ENCODE peak calls at places on chromosomes 16 and 17, in nine cellular contexts. L is cardiac muscle cell; K is CD8-positive, alpha-beta T cell; Z is PC-9; X is adrenal gland; S is GM23338; T is endothelial cell of umbilical vein; D is endodermal cell; N is skeletal muscle cell. H is an unnamed sample.

GRCh38 chr16:4200781-4201137 is 41.1 kb downstream of the SRL start:
- DNase-seq in S (no peak), X (no peak), L (peak), D (no peak), N (no peak), Z (peak), T (no peak), K (no peak), H (no peak)

GRCh38 chr16:4182581-4183257 is 59.2 kb downstream of the SRL start:
- DNase-seq in X (peak), T (no peak), Z (no peak), K (no peak), S (no peak), N (no peak), D (no peak), L (no peak), H (no peak)

GRCh38 chr17:63833026-63833740 is 5.7 kb upstream of the FTSJ3 start:
- DNase-seq in X (no peak), K (no peak), N (no peak), L (no peak), Z (no peak), S (no peak), D (no peak), T (no peak), H (peak)

GRCh38 chr16:71781741-71782140 is 26.9 kb downstream of the AP1G1 start:
- DNase-seq in D (no peak), L (no peak), S (no peak), Z (peak), N (no peak), K (no peak), T (no peak), X (no peak), H (no peak)

GRCh38 chr17:40076595-40076994 is 13.8 kb downstream of the THRA start:
- DNase-seq in X (peak), S (no peak), K (no peak), D (no peak), T (no peak), L (no peak), N (no peak), Z (no peak), H (no peak)

GRCh38 chr17:1714488-1714979 is 4.4 kb upstream of the TLCD2 start:
- DNase-seq in T (peak), X (peak), K (no peak), Z (peak), D (peak), L (peak), S (peak), N (peak), H (peak)

GRCh38 chr17:57035971-57036481 is 49.0 kb upstream of the AKAP1 start:
- DNase-seq in T (no peak), Z (peak), L (no peak), S (no peak), D (no peak), K (no peak), X (peak), N (no peak), H (no peak)

GRCh38 chr16:68756250-68757051 is 19.4 kb downstream of the CDH1 start:
- DNase-seq in Z (peak), L (peak), X (no peak), N (no peak), D (no peak), K (peak), S (no peak), T (no peak), H (no peak)

GRCh38 chr16:81623365-81624102 is 155.6 kb upstream of the PLCG2 start:
- DNase-seq in S (peak), Z (peak), T (peak), D (peak), K (peak), N (no peak), X (peak), L (peak), H (no peak)

GRCh38 chr17:40960144-40960543 is 6.6 kb downstream of the KRT39 start:
- DNase-seq in Z (no peak), X (no peak), L (peak), D (peak), T (no peak), K (no peak), S (peak), N (no peak), H (no peak)

GRCh38 chr17:64032081-64032480 is 11.6 kb upstream of the ICAM2 start:
- DNase-seq in Z (no peak), X (no peak), N (no peak), K (no peak), L (no peak), D (peak), T (no peak), S (no peak), H (no peak)

GRCh38 chr16:66568355-66568754 is 2.1 kb downstream of the CMTM1 start:
- DNase-seq in S (no peak), X (no peak), N (no peak), D (no peak), Z (no peak), L (no peak), T (peak), K (no peak), H (no peak)

GRCh38 chr17:36583787-36584186 is 7.9 kb upstream of the DHRS11 start:
- DNase-seq in S (no peak), X (no peak), K (no peak), Z (no peak), N (no peak), T (no peak), L (no peak), D (no peak), H (no peak)

GRCh38 chr17:36777118-36777517 is 160.2 kb upstream of the LHX1 start:
- DNase-seq in X (no peak), K (no peak), S (peak), Z (peak), D (peak), T (no peak), N (no peak), L (peak), H (no peak)

GRCh38 chr16:65406933-65407332 is 285.1 kb upstream of the CDH11 start:
- DNase-seq in N (no peak), S (no peak), D (no peak), T (no peak), Z (no peak), L (peak), K (no peak), X (no peak), H (no peak)

GRCh38 chr16:76535-77272 is 1.3 kb upstream of the MPG start:
- DNase-seq in X (no peak), Z (peak), S (no peak), N (no peak), D (peak), T (peak), K (no peak), L (peak), H (peak)

GRCh38 chr17:40564883-40565744 is at the start of gene CCR7:
- DNase-seq in X (no peak), S (no peak), L (no peak), Z (no peak), D (peak), N (no peak), K (peak), T (no peak), H (no peak)

GRCh38 chr17:35981246-35981645 is at the start of gene CCL16:
- DNase-seq in L (no peak), N (no peak), T (no peak), S (no peak), K (no peak), D (no peak), Z (no peak), X (no peak), H (no peak)

GRCh38 chr16:12057276-12057675 is 80.7 kb downstream of the SNX29 start:
- DNase-seq in S (peak), X (no peak), K (no peak), D (no peak), L (peak), T (no peak), N (peak), Z (no peak), H (no peak)

GRCh38 chr17:35144840-35145239 is 2.7 kb upstream of the NLE1 start:
- DNase-seq in T (no peak), D (no peak), N (no peak), Z (no peak), X (no peak), L (no peak), K (no peak), S (no peak), H (no peak)

GRCh38 chr17:77433385-77434135 is 292.8 kb downstream of the SEC14L1 start:
- DNase-seq in L (peak), S (no peak), K (no peak), D (no peak), X (no peak), T (no peak), N (no peak), Z (no peak), H (no peak)

GRCh38 chr16:79188115-79188779 is 412.3 kb downstream of the MAF start:
- DNase-seq in Z (no peak), L (no peak), K (no peak), D (no peak), S (no peak), X (no peak), N (no peak), T (no peak), H (no peak)

GRCh38 chr17:65071861-65072260 is 15.3 kb upstream of the GNA13 start:
- DNase-seq in T (no peak), S (no peak), L (no peak), K (no peak), Z (no peak), D (no peak), X (no peak), N (no peak), H (no peak)

GRCh38 chr17:3916825-3917224 is 560 bp upstream of the P2RX1 start:
- DNase-seq in X (no peak), D (no peak), Z (no peak), L (no peak), T (no peak), N (no peak), S (no peak), K (no peak), H (no peak)

GRCh38 chr17:31413871-31414589 is 22.6 kb downstream of the RAB11FIP4 start:
- DNase-seq in S (no peak), D (no peak), Z (no peak), N (peak), L (peak), K (no peak), X (no peak), T (no peak), H (no peak)

GRCh38 chr16:11207646-11208045 is 48.4 kb downstream of the SOCS1 start:
- DNase-seq in N (no peak), S (no peak), X (no peak), D (no peak), Z (no peak), T (no peak), L (no peak), K (no peak), H (no peak)

GRCh38 chr16:85372627-85373372 is 240.3 kb upstream of the GSE1 start:
- DNase-seq in X (peak), D (no peak), S (no peak), N (no peak), Z (peak), T (no peak), L (peak), K (no peak), H (no peak)

GRCh38 chr17:79838541-79839274 is 532 bp downstream of the CBX4 start:
- DNase-seq in D (peak), N (no peak), Z (no peak), X (peak), S (peak), K (peak), L (peak), T (peak), H (peak)

GRCh38 chr17:80424878-80425765 is 10.2 kb downstream of the ENDOV start:
- DNase-seq in L (no peak), S (no peak), D (peak), X (no peak), Z (no peak), K (no peak), N (no peak), T (no peak), H (no peak)

DNA sequence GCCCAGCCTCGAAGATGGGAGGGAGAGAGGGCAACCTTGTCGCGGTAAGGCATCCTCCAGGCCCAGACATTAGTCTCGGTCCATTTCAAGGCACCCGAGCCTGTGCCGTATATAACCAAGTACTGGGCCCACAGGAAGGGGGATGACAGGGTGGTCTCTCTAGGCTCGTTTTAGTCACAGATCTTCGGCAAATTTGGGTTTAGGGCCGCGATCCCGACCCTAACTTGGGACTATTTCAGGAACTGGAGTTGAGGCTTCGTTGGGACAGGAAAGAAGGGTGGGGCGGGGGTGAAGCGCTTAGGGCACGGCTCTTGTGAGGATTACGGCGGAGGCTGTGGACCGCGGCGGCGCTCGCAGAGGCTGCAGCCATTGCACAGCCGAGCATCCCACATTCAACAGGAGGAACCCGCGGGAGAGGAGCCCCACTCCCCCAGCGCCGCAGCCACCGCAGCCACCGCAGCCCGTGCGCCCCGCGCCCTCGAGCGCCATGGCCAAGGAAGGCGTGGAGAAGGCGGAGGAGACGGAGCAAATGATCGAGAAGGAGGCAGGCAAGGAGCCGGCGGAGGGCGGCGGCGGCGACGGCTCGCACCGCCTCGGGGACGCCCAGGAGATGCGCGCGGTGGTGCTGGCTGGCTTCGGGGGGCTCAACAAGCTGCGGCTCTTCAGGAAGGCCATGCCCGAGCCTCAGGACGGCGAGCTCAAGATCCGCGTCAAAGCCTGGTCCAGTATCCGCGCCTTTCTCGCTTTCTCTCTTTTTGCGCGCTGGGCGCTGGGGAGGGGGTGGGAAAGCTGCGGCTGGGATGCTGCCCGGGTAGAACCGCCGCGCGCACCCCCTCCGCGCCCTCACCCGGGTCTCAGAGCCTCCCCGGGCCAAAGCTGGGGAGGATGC is at the start of gene VAT1L:
- DNase-seq in K (no peak), T (peak), L (peak), Z (no peak), S (peak), D (peak), N (no peak), X (peak), H (peak)
- H3K4me3 ChIP-seq in K (no peak), T (peak), L (peak), Z (no peak), S (peak), D (peak), N (peak), X (peak), H (peak)

DNA sequence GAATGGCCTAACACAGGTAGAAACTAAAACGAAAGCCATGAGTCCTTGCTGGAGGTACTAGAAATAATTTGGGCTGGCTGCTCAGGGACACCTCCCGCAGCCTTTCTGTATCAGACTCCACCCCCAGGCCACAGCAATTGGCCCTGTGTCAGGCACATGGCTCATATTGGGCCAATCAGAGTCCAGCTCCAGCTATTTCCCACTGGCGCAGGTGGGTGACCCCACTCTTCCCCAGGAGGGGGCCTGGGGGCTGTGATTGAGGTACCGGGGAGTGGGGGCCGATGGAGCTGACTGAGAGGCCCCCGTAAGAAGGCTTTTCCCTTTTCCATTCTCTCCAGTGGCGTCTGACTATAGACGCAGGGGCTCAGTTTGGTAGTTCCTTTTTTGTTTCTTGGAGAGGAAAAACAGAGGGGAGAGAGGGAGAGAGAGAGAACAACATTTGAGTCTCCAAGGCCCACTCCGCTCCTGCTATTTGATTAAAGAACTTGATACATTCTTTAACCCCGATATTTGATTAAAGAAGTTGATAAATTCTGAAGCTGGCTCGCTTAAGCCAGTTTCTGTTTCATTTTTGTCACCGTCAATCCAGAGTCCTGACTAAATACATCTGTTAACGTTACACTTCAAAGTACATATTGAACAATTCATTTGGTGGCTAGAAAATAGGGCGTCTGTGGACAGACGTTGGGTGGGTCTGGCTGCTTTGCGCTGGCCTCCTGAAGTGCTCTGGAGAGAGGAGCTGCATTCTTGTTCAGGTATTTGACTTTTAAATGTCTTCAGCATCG is 26.3 kb downstream of the FOXL1 start:
- DNase-seq in Z (no peak), K (peak), X (no peak), T (no peak), D (no peak), S (no peak), N (no peak), L (no peak), H (no peak)
- H3K4me3 ChIP-seq in Z (peak), K (peak), X (peak), T (no peak), D (no peak), S (no peak), N (no peak), L (no peak), H (no peak)

GRCh38 chr17:44539664-44540063 is 17.6 kb upstream of the FZD2 start:
- DNase-seq in K (no peak), N (no peak), Z (no peak), D (peak), L (no peak), X (no peak), T (no peak), S (peak), H (no peak)
- H3K4me3 ChIP-seq in K (no peak), N (no peak), Z (no peak), D (no peak), L (no peak), X (no peak), T (no peak), S (peak), H (no peak)

DNA sequence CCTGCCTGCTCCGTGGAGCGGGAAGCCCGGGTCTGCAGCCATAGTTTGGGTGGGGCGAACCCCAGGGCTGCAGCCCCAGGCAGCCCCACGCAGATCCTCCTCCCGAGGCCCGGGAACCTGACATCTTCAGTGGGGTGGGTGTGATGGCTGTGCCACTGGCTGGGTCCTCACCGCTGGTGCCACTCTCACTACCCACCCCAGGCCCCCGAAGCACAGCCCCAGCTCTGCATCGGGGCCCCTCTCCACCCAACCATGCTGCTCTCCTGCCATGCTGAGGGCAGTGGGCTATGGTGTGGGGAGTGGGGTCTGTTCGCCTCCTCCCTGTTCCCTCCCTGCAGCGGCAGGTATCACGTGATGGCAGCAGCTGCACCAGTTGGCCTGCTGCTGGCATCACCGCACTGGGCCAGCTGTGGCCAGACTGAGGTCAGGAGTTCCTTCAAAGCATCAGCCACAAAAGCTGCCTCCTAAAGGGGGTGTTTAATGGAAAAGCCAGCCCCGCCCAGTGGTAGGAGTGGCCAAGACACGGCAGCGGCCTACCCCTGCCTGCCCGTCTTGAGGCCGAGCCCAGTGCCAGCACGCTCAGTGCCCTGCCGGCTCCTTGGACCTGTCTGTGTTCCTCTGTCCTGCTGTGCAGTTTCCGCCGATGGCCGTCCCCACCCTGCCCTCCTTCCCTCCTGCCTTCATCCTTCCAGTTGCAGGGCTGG is 10.8 kb downstream of the KCTD5 start:
- DNase-seq in S (peak), K (no peak), L (no peak), T (no peak), N (peak), Z (no peak), X (no peak), D (peak), H (no peak)
- H3K4me3 ChIP-seq in S (no peak), K (no peak), L (no peak), T (no peak), N (no peak), Z (no peak), X (no peak), D (no peak), H (no peak)

GRCh38 chr16:27588052-27588451 is 38.1 kb downstream of the KATNIP start:
- DNase-seq in L (no peak), T (no peak), S (no peak), N (no peak), K (no peak), X (no peak), Z (no peak), D (no peak), H (no peak)
- H3K4me3 ChIP-seq in L (no peak), T (no peak), S (no peak), N (no peak), K (no peak), X (no peak), Z (no peak), D (no peak), H (no peak)

GRCh38 chr16:49698931-49699715 is 156.8 kb downstream of the ZNF423 start:
- DNase-seq in X (no peak), K (no peak), T (no peak), N (no peak), S (peak), D (peak), L (peak), Z (no peak), H (no peak)
- H3K4me3 ChIP-seq in X (no peak), K (no peak), T (no peak), N (no peak), S (no peak), D (no peak), L (no peak), Z (no peak), H (no peak)

GRCh38 chr16:27651299-27651698 is 101.4 kb downstream of the KATNIP start:
- DNase-seq in X (no peak), Z (no peak), T (no peak), N (no peak), K (no peak), S (no peak), L (no peak), D (no peak), H (no peak)

GRCh38 chr16:27644165-27644564 is 94.2 kb downstream of the KATNIP start:
- DNase-seq in N (no peak), Z (no peak), S (no peak), L (no peak), K (no peak), T (no peak), X (no peak), D (no peak), H (no peak)

GRCh38 chr16:27646811-27647210 is 96.9 kb downstream of the KATNIP start:
- DNase-seq in Z (no peak), K (no peak), D (no peak), X (no peak), T (no peak), S (no peak), N (peak), L (peak), H (no peak)

GRCh38 chr16:27650073-27650701 is 100.2 kb downstream of the KATNIP start:
- DNase-seq in T (peak), S (no peak), D (no peak), Z (no peak), N (no peak), K (no peak), L (peak), X (no peak), H (no peak)

DNA sequence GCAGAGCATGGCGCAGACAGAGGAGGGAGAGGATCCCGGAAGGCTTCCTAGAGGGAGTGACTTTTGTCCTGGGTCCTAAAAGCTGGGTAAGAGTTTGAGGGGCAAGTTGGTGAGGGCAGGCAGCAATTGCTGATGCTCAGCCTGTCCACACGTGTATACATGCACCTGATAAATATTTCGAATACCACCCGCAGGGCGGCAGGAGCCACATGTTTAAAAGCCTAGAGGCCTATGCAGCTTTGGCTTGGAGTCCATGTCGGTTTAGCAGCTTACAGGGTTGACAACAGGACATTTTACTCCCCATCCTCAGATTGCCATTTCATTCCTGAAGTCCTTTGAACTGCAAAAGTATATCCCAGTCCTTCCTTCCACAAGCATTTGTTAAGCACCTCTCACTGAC is 99.1 kb downstream of the KATNIP start:
- DNase-seq in D (no peak), Z (no peak), X (no peak), L (no peak), K (no peak), N (no peak), T (no peak), S (no peak), H (no peak)
- H3K4me3 ChIP-seq in D (no peak), Z (no peak), X (no peak), L (no peak), K (no peak), N (no peak), T (no peak), S (no peak), H (no peak)

H was measured in WERI-Rb-1.